ENCODE peak calls at places on chromosomes 3 and 15, in nine cellular contexts. One of them, this sample, is unnamed.

GRCh38 chr15:64930019-64930652 is 18.4 kb downstream of the ANKDD1A start:
- DNase-seq in AG08396: no peak
- DNase-seq in Right ventricle myocardium superior: no peak
- DNase-seq in fibroblast of lung: no peak
- DNase-seq in CD8-positive, alpha-beta T cell: no peak
- DNase-seq in activated CD8-positive, alpha-beta T cell treated with anti-CD3 and anti-CD28 coated beads for 36 hours: no peak
- DNase-seq in hypothalamus: no peak
- DNase-seq in activated naive CD4-positive, alpha-beta T cell treated with anti-CD3 and anti-CD28 coated beads for 36 hours: no peak
- DNase-seq in fibroblast of mammary gland: no peak
- DNase-seq in this sample: no peak

GRCh38 chr3:127961963-127962362 is 46.9 kb downstream of the KBTBD12 start:
- DNase-seq in CD8-positive, alpha-beta T cell: no peak
- DNase-seq in activated CD8-positive, alpha-beta T cell treated with anti-CD3 and anti-CD28 coated beads for 36 hours: no peak
- DNase-seq in hypothalamus: no peak
- DNase-seq in Right ventricle myocardium superior: no peak
- DNase-seq in AG08396: no peak
- DNase-seq in activated naive CD4-positive, alpha-beta T cell treated with anti-CD3 and anti-CD28 coated beads for 36 hours: no peak
- DNase-seq in fibroblast of mammary gland: peak; percentile 21
- DNase-seq in fibroblast of lung: no peak
- DNase-seq in this sample: no peak

GRCh38 chr3:122758877-122759670 is 34.6 kb downstream of the HSPBAP1 start:
- DNase-seq in hypothalamus: no peak
- DNase-seq in Right ventricle myocardium superior: no peak
- DNase-seq in CD8-positive, alpha-beta T cell: no peak
- DNase-seq in fibroblast of mammary gland: peak; percentile 59
- DNase-seq in AG08396: no peak
- DNase-seq in activated naive CD4-positive, alpha-beta T cell treated with anti-CD3 and anti-CD28 coated beads for 36 hours: no peak
- DNase-seq in activated CD8-positive, alpha-beta T cell treated with anti-CD3 and anti-CD28 coated beads for 36 hours: no peak
- DNase-seq in fibroblast of lung: peak; percentile 39
- DNase-seq in this sample: no peak

GRCh38 chr3:125115640-125116039 is 59.8 kb upstream of the HEG1 start:
- DNase-seq in activated CD8-positive, alpha-beta T cell treated with anti-CD3 and anti-CD28 coated beads for 36 hours: no peak
- DNase-seq in CD8-positive, alpha-beta T cell: no peak
- DNase-seq in hypothalamus: no peak
- DNase-seq in activated naive CD4-positive, alpha-beta T cell treated with anti-CD3 and anti-CD28 coated beads for 36 hours: no peak
- DNase-seq in AG08396: no peak
- DNase-seq in fibroblast of lung: peak; percentile 52
- DNase-seq in fibroblast of mammary gland: peak; percentile 38
- DNase-seq in Right ventricle myocardium superior: no peak
- DNase-seq in this sample: no peak

GRCh38 chr15:29322407-29322806 is 52.8 kb upstream of the NSMCE3 start:
- DNase-seq in activated naive CD4-positive, alpha-beta T cell treated with anti-CD3 and anti-CD28 coated beads for 36 hours: no peak
- DNase-seq in activated CD8-positive, alpha-beta T cell treated with anti-CD3 and anti-CD28 coated beads for 36 hours: no peak
- DNase-seq in fibroblast of lung: peak; percentile 5
- DNase-seq in AG08396: no peak
- DNase-seq in CD8-positive, alpha-beta T cell: no peak
- DNase-seq in fibroblast of mammary gland: no peak
- DNase-seq in Right ventricle myocardium superior: no peak
- DNase-seq in hypothalamus: no peak
- DNase-seq in this sample: no peak

GRCh38 chr3:87333393-87333892 is 57.1 kb upstream of the POU1F1 start:
- DNase-seq in fibroblast of lung: peak; percentile 54
- DNase-seq in activated CD8-positive, alpha-beta T cell treated with anti-CD3 and anti-CD28 coated beads for 36 hours: peak; percentile 40
- DNase-seq in fibroblast of mammary gland: peak; percentile 48
- DNase-seq in Right ventricle myocardium superior: no peak
- DNase-seq in hypothalamus: no peak
- DNase-seq in CD8-positive, alpha-beta T cell: no peak
- DNase-seq in activated naive CD4-positive, alpha-beta T cell treated with anti-CD3 and anti-CD28 coated beads for 36 hours: peak; percentile 49
- DNase-seq in AG08396: peak; percentile 27
- DNase-seq in this sample: no peak

GRCh38 chr3:173021547-173022185 is 119.4 kb downstream of the SPATA16 start:
- DNase-seq in AG08396: no peak
- DNase-seq in Right ventricle myocardium superior: no peak
- DNase-seq in activated CD8-positive, alpha-beta T cell treated with anti-CD3 and anti-CD28 coated beads for 36 hours: no peak
- DNase-seq in activated naive CD4-positive, alpha-beta T cell treated with anti-CD3 and anti-CD28 coated beads for 36 hours: no peak
- DNase-seq in CD8-positive, alpha-beta T cell: no peak
- DNase-seq in fibroblast of lung: no peak
- DNase-seq in hypothalamus: no peak
- DNase-seq in fibroblast of mammary gland: no peak
- DNase-seq in this sample: no peak

GRCh38 chr3:25226747-25227146 is 201.3 kb upstream of the RARB start:
- DNase-seq in activated CD8-positive, alpha-beta T cell treated with anti-CD3 and anti-CD28 coated beads for 36 hours: no peak
- DNase-seq in fibroblast of lung: no peak
- DNase-seq in Right ventricle myocardium superior: no peak
- DNase-seq in hypothalamus: no peak
- DNase-seq in CD8-positive, alpha-beta T cell: no peak
- DNase-seq in activated naive CD4-positive, alpha-beta T cell treated with anti-CD3 and anti-CD28 coated beads for 36 hours: no peak
- DNase-seq in AG08396: no peak
- DNase-seq in fibroblast of mammary gland: no peak
- DNase-seq in this sample: no peak

GRCh38 chr15:73987646-73988045 is 4.4 kb downstream of the STOML1 start:
- DNase-seq in fibroblast of lung: no peak
- DNase-seq in hypothalamus: no peak
- DNase-seq in activated naive CD4-positive, alpha-beta T cell treated with anti-CD3 and anti-CD28 coated beads for 36 hours: no peak
- DNase-seq in fibroblast of mammary gland: no peak
- DNase-seq in activated CD8-positive, alpha-beta T cell treated with anti-CD3 and anti-CD28 coated beads for 36 hours: no peak
- DNase-seq in Right ventricle myocardium superior: no peak
- DNase-seq in AG08396: no peak
- DNase-seq in CD8-positive, alpha-beta T cell: no peak
- DNase-seq in this sample: no peak

GRCh38 chr15:28895566-28895965 is 9.8 kb downstream of the APBA2 start:
- DNase-seq in AG08396: no peak
- DNase-seq in CD8-positive, alpha-beta T cell: no peak
- DNase-seq in Right ventricle myocardium superior: no peak
- DNase-seq in fibroblast of lung: no peak
- DNase-seq in activated naive CD4-positive, alpha-beta T cell treated with anti-CD3 and anti-CD28 coated beads for 36 hours: no peak
- DNase-seq in hypothalamus: no peak
- DNase-seq in activated CD8-positive, alpha-beta T cell treated with anti-CD3 and anti-CD28 coated beads for 36 hours: no peak
- DNase-seq in fibroblast of mammary gland: no peak
- DNase-seq in this sample: no peak

GRCh38 chr3:143769663-143770062 is 78.6 kb downstream of the SLC9A9 start:
- DNase-seq in activated CD8-positive, alpha-beta T cell treated with anti-CD3 and anti-CD28 coated beads for 36 hours: no peak
- DNase-seq in fibroblast of lung: peak; percentile 93
- DNase-seq in fibroblast of mammary gland: peak; percentile 98
- DNase-seq in hypothalamus: no peak
- DNase-seq in AG08396: no peak
- DNase-seq in Right ventricle myocardium superior: no peak
- DNase-seq in CD8-positive, alpha-beta T cell: no peak
- DNase-seq in activated naive CD4-positive, alpha-beta T cell treated with anti-CD3 and anti-CD28 coated beads for 36 hours: no peak
- DNase-seq in this sample: no peak

This sample was measured in amygdala.